ENCODE peak calls at places on chromosomes 7 and 10, in six cellular contexts. One of them, this sample, is unnamed.

GRCh38 chr7:107080099-107080505 is 35.6 kb downstream of the PRKAR2B start:
- DNase-seq in H1: no peak
- DNase-seq in IMR-90: no peak
- DNase-seq in neuronal stem cell: no peak
- DNase-seq in mesenchymal stem cell: no peak
- DNase-seq in H9: no peak
- DNase-seq in this sample: no peak

GRCh38 chr7:151244156-151244870 is 4.2 kb downstream of the SMARCD3 start:
- DNase-seq in H9: peak; percentile 54
- DNase-seq in H1: no peak
- DNase-seq in neuronal stem cell: peak; percentile 70
- DNase-seq in IMR-90: peak; percentile 44
- DNase-seq in mesenchymal stem cell: peak; percentile 61
- DNase-seq in this sample: peak; percentile 65

GRCh38 chr7:23232966-23233365 is 13.6 kb upstream of the GPNMB start:
- DNase-seq in H1: no peak
- DNase-seq in IMR-90: no peak
- DNase-seq in neuronal stem cell: no peak
- DNase-seq in mesenchymal stem cell: no peak
- DNase-seq in H9: no peak
- DNase-seq in this sample: no peak

GRCh38 chr7:36677769-36678435 is 46.4 kb downstream of the AOAH start:
- DNase-seq in mesenchymal stem cell: no peak
- DNase-seq in H1: no peak
- DNase-seq in IMR-90: no peak
- DNase-seq in neuronal stem cell: no peak
- DNase-seq in H9: no peak
- DNase-seq in this sample: no peak

GRCh38 chr10:35191523-35191922 is 64.9 kb downstream of the CREM start:
- DNase-seq in neuronal stem cell: no peak
- DNase-seq in H9: no peak
- DNase-seq in IMR-90: peak; percentile 47
- DNase-seq in mesenchymal stem cell: peak; percentile 31
- DNase-seq in H1: no peak
- DNase-seq in this sample: no peak

GRCh38 chr10:109889867-109890266 is 33.4 kb downstream of the XPNPEP1 start:
- DNase-seq in IMR-90: peak; percentile 91
- DNase-seq in mesenchymal stem cell: peak; percentile 89
- DNase-seq in neuronal stem cell: no peak
- DNase-seq in H9: peak; percentile 15
- DNase-seq in H1: no peak
- DNase-seq in this sample: no peak

GRCh38 chr10:98404571-98405396 is 10.2 kb downstream of the PYROXD2 start:
- DNase-seq in H9: no peak
- DNase-seq in IMR-90: peak; percentile 76
- DNase-seq in neuronal stem cell: no peak
- DNase-seq in mesenchymal stem cell: peak; percentile 51
- DNase-seq in H1: no peak
- DNase-seq in this sample: no peak

GRCh38 chr10:60732240-60733188 is 45.8 kb upstream of the CDK1 start:
- DNase-seq in IMR-90: no peak
- DNase-seq in mesenchymal stem cell: peak; percentile 26
- DNase-seq in H1: no peak
- DNase-seq in H9: peak; percentile 48
- DNase-seq in neuronal stem cell: no peak
- DNase-seq in this sample: no peak

GRCh38 chr7:17523813-17524741 is 225.6 kb downstream of the AHR start:
- DNase-seq in IMR-90: peak; percentile 63
- DNase-seq in H9: no peak
- DNase-seq in H1: no peak
- DNase-seq in mesenchymal stem cell: peak; percentile 78
- DNase-seq in neuronal stem cell: no peak
- DNase-seq in this sample: peak; percentile 86

GRCh38 chr7:37765872-37766525 is 82.4 kb upstream of the NME8 start:
- DNase-seq in mesenchymal stem cell: no peak
- DNase-seq in H1: no peak
- DNase-seq in H9: no peak
- DNase-seq in IMR-90: no peak
- DNase-seq in neuronal stem cell: no peak
- DNase-seq in this sample: no peak

GRCh38 chr7:22109761-22110160 is 164.1 kb upstream of the CDCA7L start:
- DNase-seq in neuronal stem cell: no peak
- DNase-seq in IMR-90: peak; percentile 37
- DNase-seq in H1: no peak
- DNase-seq in H9: peak; percentile 59
- DNase-seq in mesenchymal stem cell: peak; percentile 32
- DNase-seq in this sample: peak; percentile 58

DNA sequence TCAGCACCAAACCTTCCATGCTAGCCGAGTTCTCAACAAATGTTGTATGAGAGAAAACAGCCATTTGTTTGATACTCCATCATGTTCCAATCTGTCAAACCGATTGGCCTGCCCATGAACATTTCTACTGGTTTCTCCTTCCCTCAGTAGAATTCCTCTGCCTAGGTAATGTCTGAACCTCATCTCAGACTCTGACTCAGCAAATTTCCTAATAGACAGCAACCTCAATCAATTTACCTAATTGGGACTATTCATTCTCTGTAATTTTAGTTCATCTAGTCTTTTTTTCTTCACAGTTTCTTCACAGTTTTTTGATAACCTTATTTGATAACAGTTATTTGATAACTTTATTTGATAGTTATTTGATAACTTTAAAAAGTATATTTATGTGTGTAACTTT is 585.1 kb downstream of the DNAJB9 start:
- DNase-seq in H1: no peak
- DNase-seq in mesenchymal stem cell: no peak
- DNase-seq in neuronal stem cell: no peak
- DNase-seq in H9: no peak
- DNase-seq in IMR-90: no peak
- DNase-seq in this sample: no peak
- H3K14ac ChIP-seq in H1: no peak overlapping the region
- H3K14ac ChIP-seq in mesenchymal stem cell: no peak overlapping the region
- H3K14ac ChIP-seq in neuronal stem cell: no peak overlapping the region
- H3K14ac ChIP-seq in H9: no peak overlapping the region
- H3K14ac ChIP-seq in IMR-90: no peak overlapping the region
- H3K14ac ChIP-seq in this sample: no peak overlapping the region

GRCh38 chr10:79241629-79241989 is 105.7 kb upstream of the PPIF start:
- DNase-seq in H9: no peak
- DNase-seq in H1: no peak
- DNase-seq in mesenchymal stem cell: no peak
- DNase-seq in neuronal stem cell: no peak
- DNase-seq in IMR-90: no peak
- DNase-seq in this sample: no peak

GRCh38 chr10:79243211-79244067 is 103.8 kb upstream of the PPIF start:
- DNase-seq in mesenchymal stem cell: peak; percentile 59
- DNase-seq in neuronal stem cell: peak; percentile 71
- DNase-seq in H9: peak; percentile 65
- DNase-seq in IMR-90: no peak
- DNase-seq in H1: no peak
- DNase-seq in this sample: peak; percentile 63

GRCh38 chr10:79244068-79244442 is 103.2 kb upstream of the PPIF start:
- DNase-seq in H1: no peak
- DNase-seq in H9: no peak
- DNase-seq in neuronal stem cell: no peak
- DNase-seq in IMR-90: no peak
- DNase-seq in mesenchymal stem cell: no peak
- DNase-seq in this sample: no peak

GRCh38 chr10:79241990-79242619 is 105.2 kb upstream of the PPIF start:
- DNase-seq in H9: peak; percentile 62
- DNase-seq in IMR-90: peak; percentile 67
- DNase-seq in neuronal stem cell: no peak
- DNase-seq in H1: no peak
- DNase-seq in mesenchymal stem cell: peak; percentile 86
- DNase-seq in this sample: peak; percentile 69

DNA sequence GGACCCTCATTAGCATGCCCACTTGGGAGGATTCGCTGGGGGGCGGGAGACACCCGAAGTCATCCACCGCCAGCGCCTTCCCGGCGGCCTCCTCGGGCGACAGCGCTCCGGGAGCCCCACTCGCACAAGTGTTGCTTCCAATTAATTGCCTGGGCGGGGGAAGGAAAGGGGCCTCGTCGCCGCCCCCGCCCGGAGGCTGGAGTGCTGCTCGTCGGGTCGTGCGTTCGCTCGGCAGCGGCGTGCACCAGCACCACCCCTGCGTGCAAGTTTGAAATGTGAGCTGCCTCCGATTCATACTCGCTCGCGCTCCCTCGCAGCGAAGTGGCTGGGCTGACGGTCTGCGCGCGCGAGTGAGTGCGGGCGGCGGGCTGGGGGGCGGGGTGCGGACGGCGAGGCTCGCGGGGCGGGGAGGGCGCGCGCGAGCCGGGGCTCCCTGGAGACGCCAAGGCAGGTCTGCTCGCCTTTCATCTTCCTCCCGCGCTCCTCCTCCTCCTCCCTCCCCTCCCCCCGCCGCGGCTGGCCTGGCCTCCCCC is 104.6 kb upstream of the PPIF start:
- DNase-seq in IMR-90: peak; percentile 87
- DNase-seq in H9: peak; percentile 62
- DNase-seq in H1: no peak
- DNase-seq in mesenchymal stem cell: peak; percentile 90
- DNase-seq in neuronal stem cell: peak; percentile 70
- DNase-seq in this sample: peak; percentile 83
- H2BK120ac ChIP-seq in IMR-90: no peak overlapping the region
- H2BK120ac ChIP-seq in H9: no peak overlapping the region
- H2BK120ac ChIP-seq in H1: no peak overlapping the region
- H2BK120ac ChIP-seq in mesenchymal stem cell: peak overlapping the region; percentile 84
- H2BK120ac ChIP-seq in neuronal stem cell: no peak overlapping the region
- H2BK120ac ChIP-seq in this sample: peak overlapping the region; percentile 66

DNA sequence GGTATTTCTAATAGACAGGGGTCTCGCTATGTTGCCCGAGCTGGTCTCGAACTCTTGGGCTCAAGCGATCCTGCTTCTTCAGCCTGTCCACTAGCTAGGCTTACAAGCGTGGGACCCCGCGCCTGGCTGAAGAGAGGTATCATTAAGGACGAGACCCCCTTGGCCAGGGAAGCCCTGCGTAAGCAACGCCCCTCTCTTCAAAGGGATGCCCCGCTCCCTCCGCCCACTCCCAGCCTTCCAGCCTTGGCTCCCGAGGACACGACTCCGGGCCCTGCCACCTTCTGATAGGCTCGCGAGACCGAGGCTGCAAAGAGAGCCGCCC is 220 bp upstream of the ZKSCAN5 start:
- DNase-seq in IMR-90: no peak
- DNase-seq in neuronal stem cell: no peak
- DNase-seq in mesenchymal stem cell: no peak
- DNase-seq in H1: peak; percentile 94
- DNase-seq in H9: peak; percentile 100
- DNase-seq in this sample: peak; percentile 99
- H3K14ac ChIP-seq in IMR-90: peak overlapping the region; percentile 34
- H3K14ac ChIP-seq in neuronal stem cell: no peak overlapping the region
- H3K14ac ChIP-seq in mesenchymal stem cell: no peak overlapping the region
- H3K14ac ChIP-seq in H1: no peak overlapping the region
- H3K14ac ChIP-seq in H9: no peak overlapping the region
- H3K14ac ChIP-seq in this sample: peak overlapping the region; percentile 55

DNA sequence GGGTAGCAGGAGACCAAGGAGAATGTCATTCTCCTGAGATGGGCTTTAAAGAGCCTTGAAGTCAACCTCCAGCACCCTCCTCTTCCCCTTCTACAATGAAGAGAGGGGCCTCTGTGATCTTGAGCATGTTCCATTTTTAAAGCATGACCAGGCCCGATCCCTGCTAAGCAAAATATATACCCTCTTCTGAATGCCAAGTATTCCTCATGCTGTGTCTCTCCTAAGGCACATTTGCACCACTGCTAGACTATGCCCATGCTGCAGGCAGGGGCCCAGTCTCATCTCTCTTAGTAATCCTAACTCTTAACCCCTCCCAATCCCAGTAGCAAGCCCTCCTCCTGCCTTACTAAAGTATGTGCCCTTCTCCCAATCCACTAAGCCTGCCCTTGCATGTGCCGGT is 18.4 kb downstream of the SORBS1 start:
- DNase-seq in H9: no peak
- DNase-seq in IMR-90: no peak
- DNase-seq in mesenchymal stem cell: no peak
- DNase-seq in neuronal stem cell: no peak
- DNase-seq in H1: no peak
- DNase-seq in this sample: no peak
- H2BK120ac ChIP-seq in H9: no peak overlapping the region
- H2BK120ac ChIP-seq in IMR-90: no peak overlapping the region
- H2BK120ac ChIP-seq in mesenchymal stem cell: no peak overlapping the region
- H2BK120ac ChIP-seq in neuronal stem cell: no peak overlapping the region
- H2BK120ac ChIP-seq in H1: no peak overlapping the region
- H2BK120ac ChIP-seq in this sample: no peak overlapping the region

DNA sequence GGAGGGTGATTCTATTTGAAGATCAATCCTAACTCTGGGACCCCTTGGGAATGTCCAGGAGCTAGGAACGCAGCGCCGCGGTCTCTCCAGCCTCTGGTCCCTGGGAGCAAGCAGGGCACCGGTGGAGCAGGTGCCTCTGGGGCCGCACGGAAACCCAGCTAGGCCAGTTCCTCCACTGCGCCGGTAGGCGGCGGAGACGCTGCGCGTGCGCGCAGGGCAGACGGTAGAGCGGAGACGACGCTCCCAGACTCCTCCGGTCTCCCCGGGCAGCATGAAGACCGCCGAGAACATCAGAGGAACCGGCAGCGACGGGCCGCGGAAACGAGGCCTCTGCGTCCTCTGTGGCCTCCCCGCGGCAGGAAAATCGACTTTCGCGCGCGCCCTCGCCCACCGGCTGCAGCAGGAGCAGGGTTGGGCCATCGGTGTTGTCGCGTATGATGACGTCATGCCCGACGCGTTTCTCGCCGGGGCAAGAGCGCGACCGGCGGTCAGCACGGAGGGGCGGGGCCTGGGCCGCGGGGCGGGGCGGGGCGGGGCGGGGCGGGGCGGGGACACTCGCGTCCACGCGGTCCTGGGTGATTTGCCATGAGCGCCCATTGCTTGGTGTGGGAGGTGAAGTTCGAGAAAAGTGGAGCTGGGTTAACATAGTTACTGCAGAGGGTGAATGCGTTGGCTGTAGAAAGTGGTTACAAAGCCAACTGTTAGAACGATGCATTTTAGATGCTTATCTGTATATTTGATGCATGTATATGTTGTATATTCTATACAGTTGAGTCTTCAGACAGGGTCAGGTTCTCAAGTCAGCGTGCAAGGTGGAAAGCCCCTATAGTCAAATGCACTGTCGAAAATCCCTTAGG is at the start of gene PSTK:
- DNase-seq in neuronal stem cell: peak; percentile 90
- DNase-seq in mesenchymal stem cell: peak; percentile 94
- DNase-seq in H1: peak; percentile 69
- DNase-seq in H9: peak; percentile 94
- DNase-seq in IMR-90: peak; percentile 92
- DNase-seq in this sample: peak; percentile 87
- H3K14ac ChIP-seq in neuronal stem cell: no peak within 1 kb of the TSS
- H3K14ac ChIP-seq in mesenchymal stem cell: peak within 1 kb of the TSS; percentile 98
- H3K14ac ChIP-seq in H1: no peak within 1 kb of the TSS
- H3K14ac ChIP-seq in H9: peak within 1 kb of the TSS; percentile 100
- H3K14ac ChIP-seq in IMR-90: no peak within 1 kb of the TSS
- H3K14ac ChIP-seq in this sample: peak within 1 kb of the TSS; percentile 96